ENCODE peak calls at places on chromosome 13, in six cellular contexts. L is brain microvascular endothelial cell; H is CD8-positive, alpha-beta T cell; J is fibroblast of lung; V is left ventricle myocardium inferior; U is heart right ventricle. N is an unnamed sample.

GRCh38 chr13:25406377-25406776 is 34.6 kb downstream of the ATP8A2 start:
- DNase-seq in L (peak), H (no peak), J (no peak), V (no peak), U (no peak), N (no peak)

GRCh38 chr13:93262729-93263128 is 36.1 kb downstream of the GPC6 start:
- DNase-seq in L (peak), H (no peak), J (peak), V (no peak), U (no peak), N (no peak)

GRCh38 chr13:59755647-59756290 is 408.0 kb downstream of the DIAPH3 start:
- DNase-seq in L (no peak), H (no peak), J (no peak), V (no peak), U (no peak), N (no peak)

GRCh38 chr13:38669234-38669964 is 17.5 kb upstream of the FREM2 start:
- DNase-seq in L (no peak), H (no peak), J (no peak), V (no peak), U (no peak), N (no peak)

GRCh38 chr13:75723927-75724326 is 87.8 kb downstream of the LMO7 start:
- DNase-seq in L (no peak), H (no peak), J (no peak), V (no peak), U (no peak), N (no peak)

GRCh38 chr13:40172149-40172591 is 494.3 kb downstream of the FOXO1 start:
- DNase-seq in L (no peak), H (no peak), J (no peak), V (no peak), U (no peak), N (no peak)

GRCh38 chr13:41668130-41668757 is 210.9 kb downstream of the RGCC start:
- DNase-seq in L (peak), H (no peak), J (peak), V (no peak), U (peak), N (no peak)

GRCh38 chr13:99085139-99085845 is 107.4 kb upstream of the DOCK9 start:
- DNase-seq in L (no peak), H (peak), J (no peak), V (no peak), U (peak), N (no peak)

GRCh38 chr13:110403315-110403714 is 96.2 kb downstream of the COL4A2 start:
- DNase-seq in L (no peak), H (no peak), J (peak), V (no peak), U (no peak), N (no peak)

GRCh38 chr13:109288151-109288709 is 498.2 kb downstream of the IRS2 start:
- DNase-seq in L (no peak), H (no peak), J (peak), V (no peak), U (no peak), N (no peak)

GRCh38 chr13:36736119-36736726 is 62.4 kb downstream of the SERTM1 start:
- DNase-seq in L (peak), H (no peak), J (peak), V (no peak), U (peak), N (no peak)

GRCh38 chr13:37685206-37685605 is 86.6 kb upstream of the POSTN start:
- DNase-seq in L (no peak), H (no peak), J (peak), V (no peak), U (no peak), N (no peak)

GRCh38 chr13:36212789-36213188 is 1.6 kb downstream of the SOHLH2 start:
- DNase-seq in L (no peak), H (no peak), J (no peak), V (no peak), U (no peak), N (no peak)

GRCh38 chr13:77055158-77055557 is 28.2 kb upstream of the FBXL3 start:
- DNase-seq in L (no peak), H (no peak), J (no peak), V (no peak), U (no peak), N (no peak)

GRCh38 chr13:27481766-27482165 is 31.4 kb upstream of the MTIF3 start:
- DNase-seq in L (peak), H (no peak), J (no peak), V (peak), U (no peak), N (no peak)

GRCh38 chr13:98783856-98784478 is 31.5 kb upstream of the SLC15A1 start:
- DNase-seq in L (no peak), H (no peak), J (no peak), V (no peak), U (no peak), N (no peak)

GRCh38 chr13:18959229-18959628 is 222.4 kb downstream of the TUBA3C start:
- DNase-seq in L (no peak), H (no peak), J (no peak), V (no peak), U (no peak), N (no peak)

GRCh38 chr13:39779337-39780270 is 124.1 kb downstream of the COG6 start:
- DNase-seq in L (peak), H (peak), J (peak), V (no peak), U (no peak), N (no peak)

GRCh38 chr13:62320129-62320724 is 904.6 kb upstream of the PCDH20 start:
- DNase-seq in L (peak), H (no peak), J (peak), V (no peak), U (no peak), N (no peak)
- TF ChIP-seq CTCF in L (peak), H (no peak), J (no peak), V (peak), U (peak), N (peak)

DNA sequence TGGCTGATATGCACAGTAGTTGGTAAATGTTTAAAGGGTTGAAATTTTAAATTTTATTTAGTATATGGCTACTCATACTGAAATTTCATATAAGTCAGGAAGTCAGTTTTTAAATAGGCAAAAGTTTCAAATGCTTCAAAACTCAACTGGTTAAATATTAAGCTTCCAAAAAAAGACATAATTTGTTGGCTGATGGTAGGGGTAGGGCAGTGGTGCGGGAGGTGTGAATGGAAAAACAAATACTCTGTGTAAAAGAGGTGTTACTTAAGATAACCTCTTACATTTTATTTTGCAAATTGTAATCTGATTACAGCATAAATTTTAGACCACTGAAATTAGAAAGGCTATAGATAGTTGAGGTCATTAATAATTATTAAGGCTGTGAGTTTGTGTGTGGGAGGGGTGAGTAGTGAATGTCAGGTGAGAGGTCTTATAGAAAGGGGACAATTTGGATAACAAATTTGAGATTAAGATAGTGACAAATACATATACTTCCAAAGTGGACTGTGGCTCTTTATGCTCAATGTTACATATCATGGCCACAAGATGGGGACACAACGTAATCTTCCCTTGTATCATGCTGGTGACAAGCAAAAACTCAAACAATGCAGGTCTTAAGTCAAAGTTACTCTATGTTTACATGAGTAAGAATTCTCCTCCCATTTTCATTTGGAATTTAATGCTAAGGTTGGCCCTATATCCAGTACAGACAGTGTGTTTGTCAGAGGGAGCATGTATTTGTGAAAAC is 36.6 kb upstream of the OXGR1 start:
- DNase-seq in L (peak), H (no peak), J (peak), V (no peak), U (no peak), N (no peak)
- TF ChIP-seq CTCF in L (peak), H (no peak), J (no peak), V (peak), U (peak), N (peak)

DNA sequence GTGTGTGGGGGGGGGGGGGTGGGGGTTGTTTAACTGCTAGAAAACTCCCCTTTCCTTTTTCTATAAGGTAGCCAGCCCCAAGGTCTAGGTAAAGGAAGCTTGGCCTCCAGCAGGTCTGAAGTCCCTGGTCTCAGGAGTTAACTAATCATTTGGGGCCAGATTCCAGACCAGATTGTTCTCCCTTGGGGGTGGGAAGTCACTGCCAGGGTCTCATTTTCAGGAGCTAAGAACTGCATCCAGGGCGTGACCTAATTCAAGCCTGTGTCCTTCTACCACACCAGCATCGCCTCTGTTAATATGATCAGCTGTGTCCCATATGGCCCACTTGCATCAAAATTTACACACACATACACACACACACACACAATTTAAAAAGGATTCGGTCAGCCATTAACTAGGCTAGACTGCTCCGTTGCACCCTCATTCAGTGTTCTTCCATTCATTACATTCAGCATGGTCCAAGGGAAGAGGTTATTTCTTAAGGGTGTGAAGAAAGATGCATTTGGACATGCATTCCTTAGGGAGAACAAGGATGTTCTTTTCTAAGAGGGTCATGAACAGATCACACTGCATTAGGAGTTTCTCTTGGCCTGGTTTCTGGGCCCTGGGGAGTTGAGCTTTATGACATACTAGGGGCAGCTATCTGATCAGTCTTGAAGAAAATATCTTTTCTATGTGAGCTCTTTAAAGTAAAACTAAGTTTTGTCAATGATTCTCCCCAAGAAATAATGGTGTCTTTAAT is 91.0 kb downstream of the FGF14 start:
- DNase-seq in L (no peak), H (no peak), J (no peak), V (peak), U (no peak), N (no peak)
- TF ChIP-seq CTCF in L (no peak), H (no peak), J (no peak), V (no peak), U (no peak), N (no peak)

GRCh38 chr13:49098771-49099512 is 121.2 kb upstream of the MLNR start:
- DNase-seq in L (no peak), H (no peak), J (peak), V (no peak), U (no peak), N (no peak)
- TF ChIP-seq CTCF in L (peak), H (no peak), J (no peak), V (peak), U (peak), N (peak)

GRCh38 chr13:33711441-33711840 is 106.5 kb upstream of the RFC3 start:
- DNase-seq in L (no peak), H (no peak), J (peak), V (no peak), U (no peak), N (no peak)

GRCh38 chr13:33707449-33707848 is 110.5 kb upstream of the RFC3 start:
- DNase-seq in L (no peak), H (no peak), J (no peak), V (no peak), U (no peak), N (no peak)

DNA sequence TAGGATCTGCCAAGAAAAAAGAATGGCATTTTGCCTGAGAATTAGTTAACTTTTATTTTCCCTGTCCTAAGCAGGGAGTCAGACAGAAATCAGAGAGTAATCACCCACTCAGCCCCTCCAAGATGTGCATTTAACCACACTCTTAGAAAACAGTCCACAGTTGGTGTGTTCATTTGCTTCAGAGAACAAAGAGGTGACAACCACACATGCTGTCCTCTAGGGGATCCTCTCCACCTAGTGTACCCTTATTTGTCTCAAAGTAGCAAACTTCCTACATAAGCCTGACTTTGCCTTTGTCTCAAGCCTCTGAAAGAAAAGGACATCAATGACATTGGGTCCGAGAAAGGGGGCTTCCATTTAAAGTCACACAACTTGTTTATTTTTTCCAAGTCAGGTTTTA is 107.0 kb upstream of the RFC3 start:
- DNase-seq in L (no peak), H (no peak), J (no peak), V (no peak), U (no peak), N (no peak)
- TF ChIP-seq CTCF in L (no peak), H (no peak), J (no peak), V (no peak), U (no peak), N (no peak)

GRCh38 chr13:45372189-45373115 is 31.5 kb upstream of the TPT1 start:
- DNase-seq in L (no peak), H (no peak), J (no peak), V (no peak), U (no peak), N (no peak)
- TF ChIP-seq CTCF in L (no peak), H (no peak), J (no peak), V (no peak), U (no peak), N (no peak)

DNA sequence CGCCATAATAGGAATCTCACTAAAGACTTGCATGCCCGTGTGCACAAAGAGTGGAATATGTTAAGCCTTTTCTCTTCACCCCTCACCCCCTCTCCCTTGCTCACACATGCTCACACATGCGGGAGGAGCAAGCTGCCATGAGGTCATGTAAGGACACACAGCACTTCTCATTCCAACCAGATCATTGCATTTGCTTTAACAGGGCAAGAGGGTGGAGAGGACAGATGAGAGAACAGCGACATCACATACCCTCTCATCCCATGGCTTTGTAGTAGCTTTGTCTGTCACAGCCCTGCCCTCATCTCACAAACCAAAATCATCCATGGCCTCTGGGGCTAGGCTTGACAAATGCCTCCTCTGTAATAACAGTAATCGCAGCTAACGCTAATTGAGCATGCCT is 145.6 kb upstream of the FRY start:
- DNase-seq in L (no peak), H (no peak), J (peak), V (no peak), U (peak), N (no peak)
- TF ChIP-seq CTCF in L (no peak), H (no peak), J (no peak), V (no peak), U (no peak), N (no peak)

DNA sequence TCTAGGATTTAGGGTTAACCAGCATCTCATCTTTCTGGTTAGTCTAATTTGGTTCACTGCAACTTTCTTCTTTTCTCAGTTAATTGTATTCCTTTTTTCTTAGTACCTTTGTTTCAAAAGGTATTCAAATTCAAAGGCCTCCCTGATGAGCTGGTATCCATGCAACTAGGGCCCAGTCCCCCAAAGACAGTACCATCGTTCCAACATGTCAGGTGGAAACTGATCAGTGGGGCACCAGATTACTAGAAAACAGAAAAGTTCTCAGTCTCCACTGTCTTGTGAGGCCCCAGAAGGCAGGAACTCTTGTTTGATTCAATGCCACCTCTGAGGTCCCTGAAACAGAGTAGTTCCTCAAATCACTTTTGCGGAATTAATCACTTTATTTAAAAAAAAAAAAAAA is 303.2 kb upstream of the NBEA start:
- DNase-seq in L (no peak), H (no peak), J (no peak), V (no peak), U (no peak), N (no peak)
- TF ChIP-seq CTCF in L (no peak), H (no peak), J (no peak), V (no peak), U (no peak), N (no peak)

GRCh38 chr13:51803422-51804294 is at the start of gene DHRS12:
- DNase-seq in L (peak), H (peak), J (peak), V (peak), U (peak), N (no peak)
- TF ChIP-seq CTCF in L (no peak), H (no peak), J (no peak), V (peak), U (peak), N (no peak)

DNA sequence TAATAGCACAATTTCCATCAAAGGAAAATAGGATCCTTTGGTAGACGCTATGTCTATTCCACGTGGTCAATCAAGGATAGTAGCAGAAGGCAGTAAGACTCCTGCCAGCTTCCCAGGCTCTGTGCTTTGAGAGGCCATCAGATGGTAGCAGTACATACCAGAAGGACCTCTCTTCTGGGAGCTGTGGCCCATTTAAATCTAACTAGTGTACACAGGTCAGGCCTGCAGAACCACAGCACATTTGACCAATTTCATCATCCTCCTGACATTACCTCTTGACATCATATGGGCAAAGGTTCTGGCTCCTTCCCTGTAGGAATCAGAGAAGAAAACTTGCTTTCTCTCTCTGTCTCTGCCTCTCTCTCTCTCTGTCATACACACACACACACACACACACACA is 229.6 kb upstream of the HTR2A start:
- DNase-seq in L (no peak), H (no peak), J (no peak), V (no peak), U (no peak), N (no peak)
- TF ChIP-seq CTCF in L (peak), H (no peak), J (no peak), V (no peak), U (no peak), N (peak)

N was measured in chondrocyte.